ENCODE peak calls at places on chromosome 11, in four cellular contexts. One of them, this sample, is unnamed.
A peak's percentile ranks its signal among the peaks of the same experiment; 100 is the strongest.

GRCh38 chr11:92886243-92886905 is 83.1 kb upstream of the MTNR1B start:
- DNase-seq in PC-3: peak; percentile 86
- DNase-seq in GM23338: peak; percentile 79
- DNase-seq in right lobe of liver: no peak
- DNase-seq in this sample: peak; percentile 25

GRCh38 chr11:15535414-15535813 is 420.7 kb downstream of the INSC start:
- DNase-seq in PC-3: no peak
- DNase-seq in right lobe of liver: no peak
- DNase-seq in GM23338: no peak
- DNase-seq in this sample: no peak

GRCh38 chr11:131880976-131881375 is 510.6 kb downstream of the NTM start:
- DNase-seq in PC-3: no peak
- DNase-seq in right lobe of liver: no peak
- DNase-seq in GM23338: no peak
- DNase-seq in this sample: no peak

GRCh38 chr11:114964676-114965214 is 286.4 kb downstream of the NXPE2 start:
- DNase-seq in PC-3: no peak
- DNase-seq in right lobe of liver: no peak
- DNase-seq in GM23338: no peak
- DNase-seq in this sample: no peak

GRCh38 chr11:128194226-128194625 is 393.1 kb downstream of the ETS1 start:
- DNase-seq in PC-3: no peak
- DNase-seq in GM23338: no peak
- DNase-seq in right lobe of liver: no peak
- DNase-seq in this sample: no peak

GRCh38 chr11:91326280-91326679 is 898.3 kb upstream of the FAT3 start:
- DNase-seq in GM23338: no peak
- DNase-seq in right lobe of liver: no peak
- DNase-seq in PC-3: no peak
- DNase-seq in this sample: no peak

GRCh38 chr11:75606099-75606498 is 44.0 kb downstream of the SERPINH1 start:
- DNase-seq in right lobe of liver: no peak
- DNase-seq in PC-3: no peak
- DNase-seq in GM23338: no peak
- DNase-seq in this sample: no peak

GRCh38 chr11:18706330-18707243 is 8.0 kb downstream of the TMEM86A start:
- DNase-seq in GM23338: peak; percentile 88
- DNase-seq in right lobe of liver: peak; percentile 61
- DNase-seq in PC-3: no peak
- DNase-seq in this sample: no peak

GRCh38 chr11:82969811-82970210 is 68.3 kb downstream of the DDIAS start:
- DNase-seq in right lobe of liver: no peak
- DNase-seq in GM23338: no peak
- DNase-seq in PC-3: no peak
- DNase-seq in this sample: no peak

GRCh38 chr11:46121724-46122477 is 647 bp upstream of the PHF21A start:
- DNase-seq in GM23338: peak; percentile 95
- DNase-seq in PC-3: peak; percentile 75
- DNase-seq in right lobe of liver: peak; percentile 82
- DNase-seq in this sample: peak; percentile 79

GRCh38 chr11:18277560-18278271 is 11.7 kb downstream of the SAA1 start:
- DNase-seq in PC-3: no peak
- DNase-seq in right lobe of liver: no peak
- DNase-seq in GM23338: no peak
- DNase-seq in this sample: no peak

DNA sequence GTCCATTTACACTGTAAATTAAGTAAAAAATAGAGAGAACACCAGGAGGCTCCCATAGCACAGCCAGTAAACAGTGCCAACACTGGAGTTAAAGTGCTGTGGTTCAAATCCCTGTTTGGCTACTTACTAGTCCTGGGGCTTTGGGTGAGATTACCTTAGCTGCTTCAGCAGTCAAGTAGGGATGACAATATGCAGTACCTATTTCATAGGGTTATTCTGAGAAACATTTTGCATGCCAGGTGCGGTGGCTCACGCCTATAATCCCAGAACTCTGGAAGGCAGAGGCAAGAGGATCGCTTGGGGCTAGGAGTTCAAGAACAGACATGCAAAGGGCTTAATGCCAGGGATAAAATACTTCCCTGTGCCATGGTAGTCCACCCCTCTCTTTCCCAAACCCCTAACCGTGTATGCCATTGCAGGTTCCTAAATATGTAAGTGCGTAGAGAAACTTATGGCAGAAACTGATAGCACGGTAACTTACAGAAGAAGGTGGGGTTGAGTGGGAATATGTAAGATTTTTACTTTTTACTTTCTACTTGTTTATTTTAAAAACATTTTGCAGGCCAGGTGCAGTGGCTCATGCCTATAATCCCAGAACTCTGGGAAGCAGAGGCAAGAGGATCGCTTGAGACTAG is 86.4 kb upstream of the PICALM start:
- DNase-seq in GM23338: no peak
- DNase-seq in right lobe of liver: no peak
- DNase-seq in PC-3: no peak
- DNase-seq in this sample: peak; percentile 94
- H3K27ac ChIP-seq in GM23338: no peak overlapping the region
- H3K27ac ChIP-seq in right lobe of liver: no peak overlapping the region
- H3K27ac ChIP-seq in PC-3: no peak overlapping the region
- H3K27ac ChIP-seq in this sample: peak overlapping the region; percentile 72

DNA sequence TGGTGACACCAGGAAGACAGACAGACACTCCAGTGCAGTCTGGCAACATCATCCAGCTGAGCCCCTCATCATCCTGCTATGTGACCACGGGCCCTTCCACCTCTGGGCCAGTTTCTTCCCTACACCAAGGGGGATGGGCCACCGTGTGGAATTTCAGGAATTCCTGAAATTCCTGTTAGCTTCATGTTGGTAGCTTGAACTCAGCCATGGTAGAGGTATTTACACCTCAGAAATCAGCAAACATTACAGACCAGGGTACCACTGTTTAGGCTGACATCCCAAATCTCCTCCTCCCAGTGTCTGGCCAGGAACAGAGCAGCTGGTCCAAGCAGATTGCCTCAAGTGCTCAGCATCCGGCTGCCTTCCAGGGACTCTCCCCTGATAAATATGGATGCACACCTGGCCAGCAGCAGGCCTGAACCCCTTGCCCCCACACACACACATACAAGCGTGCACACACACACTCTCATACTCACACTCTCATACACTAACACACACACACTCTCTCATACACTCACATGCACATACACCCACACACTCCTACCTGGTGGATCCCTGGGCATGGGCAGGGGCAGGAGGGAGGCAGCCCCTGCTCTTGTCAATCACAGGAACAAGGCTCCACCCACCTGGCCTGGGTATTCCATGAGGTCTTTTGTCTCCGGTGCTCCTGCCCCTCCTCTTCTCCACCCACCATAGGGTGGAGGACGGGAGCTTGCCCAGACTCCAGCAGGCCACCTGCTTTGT is 85.2 kb downstream of the BUD13 start:
- DNase-seq in right lobe of liver: no peak
- DNase-seq in PC-3: peak; percentile 31
- DNase-seq in GM23338: peak; percentile 92
- DNase-seq in this sample: no peak
- H3K4me1 ChIP-seq in right lobe of liver: no peaks in the 10 kb centered on the region
- H3K4me1 ChIP-seq in PC-3: no peaks in the 10 kb centered on the region
- H3K4me1 ChIP-seq in GM23338: peaks cover 29% of the 10 kb centered on the region
- H3K4me1 ChIP-seq in this sample: no peaks in the 10 kb centered on the region

GRCh38 chr11:6745465-6746015 is 26.2 kb downstream of the OR2AG2 start:
- DNase-seq in right lobe of liver: no peak
- DNase-seq in PC-3: no peak
- DNase-seq in GM23338: no peak
- DNase-seq in this sample: no peak
- H3K27ac ChIP-seq in right lobe of liver: peak overlapping the region; percentile 58
- H3K27ac ChIP-seq in PC-3: no peak overlapping the region
- H3K27ac ChIP-seq in GM23338: no peak overlapping the region
- H3K27ac ChIP-seq in this sample: no peak overlapping the region

DNA sequence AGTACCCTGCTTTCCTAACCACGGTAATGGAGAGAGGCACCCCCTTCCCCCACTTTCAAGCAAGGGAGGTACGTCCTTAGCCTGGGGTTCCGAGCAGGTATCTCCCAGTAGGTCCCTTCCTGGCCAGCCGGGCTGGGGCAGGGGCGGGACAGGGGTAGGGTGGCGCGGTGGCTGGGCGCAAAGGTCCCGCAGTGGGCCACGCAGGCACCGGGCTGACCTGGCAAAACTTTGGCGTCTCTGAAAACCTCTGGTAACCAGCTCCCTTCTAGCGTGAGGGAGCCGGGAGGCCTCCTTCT is 323 bp upstream of the P2RY2 start:
- DNase-seq in PC-3: no peak
- DNase-seq in right lobe of liver: no peak
- DNase-seq in GM23338: no peak
- DNase-seq in this sample: no peak
- H3K4me1 ChIP-seq in PC-3: peaks cover 37% of the 10 kb centered on the region
- H3K4me1 ChIP-seq in right lobe of liver: peaks cover 4% of the 10 kb centered on the region
- H3K4me1 ChIP-seq in GM23338: peaks cover 4% of the 10 kb centered on the region
- H3K4me1 ChIP-seq in this sample: no peaks in the 10 kb centered on the region

GRCh38 chr11:8720868-8721739 is 38.5 kb downstream of the RPL27A start:
- DNase-seq in PC-3: peak; percentile 92
- DNase-seq in right lobe of liver: no peak
- DNase-seq in GM23338: peak; percentile 41
- DNase-seq in this sample: peak; percentile 54
- H3K27ac ChIP-seq in PC-3: peak overlapping the region; percentile 98
- H3K27ac ChIP-seq in right lobe of liver: peak overlapping the region; percentile 6
- H3K27ac ChIP-seq in GM23338: peak overlapping the region; percentile 50
- H3K27ac ChIP-seq in this sample: peak overlapping the region; percentile 45

GRCh38 chr11:64247729-64248531 is 1.2 kb upstream of the PPP1R14B start:
- DNase-seq in PC-3: no peak
- DNase-seq in right lobe of liver: no peak
- DNase-seq in GM23338: no peak
- DNase-seq in this sample: no peak
- H3K4me1 ChIP-seq in PC-3: peaks cover 46% of the 10 kb centered on the region
- H3K4me1 ChIP-seq in right lobe of liver: peaks cover 25% of the 10 kb centered on the region
- H3K4me1 ChIP-seq in GM23338: peaks cover 39% of the 10 kb centered on the region
- H3K4me1 ChIP-seq in this sample: no peaks in the 10 kb centered on the region

GRCh38 chr11:11973866-11974265 is 34.6 kb downstream of the DKK3 start:
- DNase-seq in PC-3: no peak
- DNase-seq in right lobe of liver: no peak
- DNase-seq in GM23338: no peak
- DNase-seq in this sample: no peak

GRCh38 chr11:11976476-11977187 is 31.8 kb downstream of the DKK3 start:
- DNase-seq in right lobe of liver: peak; percentile 94
- DNase-seq in GM23338: no peak
- DNase-seq in PC-3: peak; percentile 54
- DNase-seq in this sample: no peak

GRCh38 chr11:11977206-11977938 is 31.1 kb downstream of the DKK3 start:
- DNase-seq in PC-3: peak; percentile 95
- DNase-seq in right lobe of liver: no peak
- DNase-seq in GM23338: peak; percentile 51
- DNase-seq in this sample: peak; percentile 85

GRCh38 chr11:11973361-11973800 is 35.0 kb downstream of the DKK3 start:
- DNase-seq in PC-3: no peak
- DNase-seq in GM23338: no peak
- DNase-seq in right lobe of liver: peak; percentile 74
- DNase-seq in this sample: no peak

DNA sequence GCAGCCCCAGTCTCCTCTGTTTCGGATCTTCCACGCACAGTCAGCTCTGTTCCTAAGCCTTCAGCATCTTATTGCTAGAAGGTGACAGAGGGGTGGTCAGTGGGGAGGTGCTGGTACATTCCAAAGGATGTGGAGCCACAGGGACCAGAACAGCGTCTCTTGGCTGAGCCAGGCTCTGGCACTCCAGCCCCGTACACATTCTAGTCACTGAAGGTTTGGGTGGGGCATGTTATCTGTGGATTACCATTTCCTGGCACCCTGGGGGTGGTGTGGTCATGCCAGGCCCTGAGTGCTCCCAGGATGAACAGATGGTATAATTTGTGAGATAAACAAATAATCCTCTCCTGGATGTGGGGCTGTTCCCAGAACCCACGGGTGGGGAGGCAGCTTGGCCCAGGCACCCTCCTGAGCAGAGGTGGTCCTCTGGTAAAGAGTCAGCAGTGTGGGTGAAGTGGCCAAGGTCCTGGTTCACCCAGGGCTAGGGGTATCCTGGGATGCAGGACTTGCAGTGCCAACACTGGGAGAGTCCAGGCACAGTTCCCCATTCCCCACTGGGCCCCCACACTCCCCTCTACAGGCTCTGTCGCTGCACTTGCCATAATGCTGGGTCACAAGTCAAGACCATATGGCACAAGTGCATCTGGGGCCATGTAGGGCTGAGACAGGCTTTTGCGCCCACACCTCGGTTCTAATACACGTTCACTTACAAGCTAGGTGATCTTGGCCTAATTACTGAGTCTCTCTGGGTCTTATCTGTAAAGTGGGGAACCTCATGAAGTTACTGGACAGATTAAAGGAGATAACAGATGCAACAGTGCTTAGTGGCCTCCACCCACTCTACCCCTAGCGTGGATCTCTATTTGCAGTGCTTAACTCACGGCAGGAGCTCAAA is 33.0 kb downstream of the DKK3 start:
- DNase-seq in right lobe of liver: no peak
- DNase-seq in PC-3: peak; percentile 10
- DNase-seq in GM23338: no peak
- DNase-seq in this sample: no peak
- H3K27ac ChIP-seq in right lobe of liver: no peak overlapping the region
- H3K27ac ChIP-seq in PC-3: peak overlapping the region; percentile 85
- H3K27ac ChIP-seq in GM23338: no peak overlapping the region
- H3K27ac ChIP-seq in this sample: no peak overlapping the region

GRCh38 chr11:123190504-123190903 is 4.5 kb downstream of the CLMP start:
- DNase-seq in PC-3: no peak
- DNase-seq in right lobe of liver: no peak
- DNase-seq in GM23338: no peak
- DNase-seq in this sample: no peak
- H3K4me1 ChIP-seq in PC-3: peaks cover 61% of the 10 kb centered on the region
- H3K4me1 ChIP-seq in right lobe of liver: no peaks in the 10 kb centered on the region
- H3K4me1 ChIP-seq in GM23338: peaks cover 63% of the 10 kb centered on the region
- H3K4me1 ChIP-seq in this sample: peaks cover 10% of the 10 kb centered on the region

GRCh38 chr11:84345597-84345996 is 1059.4 kb upstream of the CCDC90B start:
- DNase-seq in GM23338: no peak
- DNase-seq in right lobe of liver: no peak
- DNase-seq in PC-3: no peak
- DNase-seq in this sample: no peak

GRCh38 chr11:84345027-84345426 is 1058.9 kb upstream of the CCDC90B start:
- DNase-seq in PC-3: no peak
- DNase-seq in right lobe of liver: no peak
- DNase-seq in GM23338: no peak
- DNase-seq in this sample: no peak

GRCh38 chr11:84339796-84340195 is 1053.6 kb upstream of the CCDC90B start:
- DNase-seq in GM23338: no peak
- DNase-seq in right lobe of liver: no peak
- DNase-seq in PC-3: no peak
- DNase-seq in this sample: no peak
- H3K27ac ChIP-seq in GM23338: no peak overlapping the region
- H3K27ac ChIP-seq in right lobe of liver: no peak overlapping the region
- H3K27ac ChIP-seq in PC-3: no peak overlapping the region
- H3K27ac ChIP-seq in this sample: no peak overlapping the region

This sample was measured in foreskin keratinocyte.